ENCODE peak calls at places on chromosomes 5 and 9, in six cellular contexts. R is NCI-H1417; X is stimulated activated CD4-positive, alpha-beta T cell treated with anti-CD3 and anti-CD28 coated beads, TNF-alpha, amount 100 ng/mL, for 4 hours; A is sigmoid colon; K is left ventricle myocardium superior; V is IMR-90. O is an unnamed sample.

GRCh38 chr5:39013938-39014337 is 60.3 kb downstream of the RICTOR start:
- DNase-seq in V (peak; percentile 73), A (no peak), X (no peak), R (no peak), K (no peak), O (no peak)

GRCh38 chr5:123549256-123549904 is 37.4 kb downstream of the CSNK1G3 start:
- DNase-seq in V (no peak), K (no peak), X (peak; percentile 1), R (no peak), A (no peak), O (no peak)

GRCh38 chr5:73155541-73156222 is 17.3 kb upstream of the TMEM174 start:
- DNase-seq in R (no peak), V (no peak), X (no peak), K (no peak), A (no peak), O (no peak)

GRCh38 chr5:166401391-166401790 is 1890.1 kb upstream of the WWC1 start:
- DNase-seq in R (no peak), K (no peak), X (no peak), A (no peak), V (no peak), O (no peak)

GRCh38 chr9:89929721-89930480 is 325.1 kb downstream of the GADD45G start:
- DNase-seq in A (no peak), X (no peak), K (peak; percentile 55), V (peak; percentile 24), R (peak; percentile 81), O (no peak)

GRCh38 chr5:11573140-11573800 is 331.0 kb downstream of the CTNND2 start:
- DNase-seq in X (no peak), K (no peak), A (no peak), R (no peak), V (no peak), O (no peak)

GRCh38 chr9:109109962-109110325 is 9.8 kb downstream of the TMEM245 start:
- DNase-seq in K (no peak), V (no peak), X (no peak), A (no peak), R (no peak), O (no peak)

GRCh38 chr9:110047232-110047954 is 160.6 kb downstream of the C9orf152 start:
- DNase-seq in R (no peak), X (no peak), K (no peak), V (no peak), A (no peak), O (no peak)

GRCh38 chr5:127203818-127204217 is 86.8 kb upstream of the MEGF10 start:
- DNase-seq in A (no peak), K (no peak), V (peak; percentile 39), X (no peak), R (no peak), O (no peak)

GRCh38 chr9:87614402-87614801 is 111.5 kb upstream of the CTSL start:
- DNase-seq in X (no peak), K (no peak), A (no peak), R (no peak), V (no peak), O (no peak)

GRCh38 chr9:89323257-89323841 is 5.0 kb downstream of the SECISBP2 start:
- DNase-seq in R (no peak), K (no peak), V (no peak), A (no peak), X (no peak), O (no peak)

GRCh38 chr5:7849531-7850240 is 1.2 kb downstream of the CFAP90 start:
- DNase-seq in X (no peak), R (peak; percentile 83), V (no peak), A (no peak), K (no peak), O (peak; percentile 60)

GRCh38 chr5:35822541-35822940 is 34.1 kb upstream of the IL7R start:
- DNase-seq in R (no peak), K (no peak), V (no peak), X (no peak), A (no peak), O (no peak)

GRCh38 chr9:128773049-128773448 is 1.3 kb upstream of the ZER1 start:
- DNase-seq in A (no peak), X (no peak), K (no peak), V (no peak), R (no peak), O (no peak)

GRCh38 chr5:55521903-55522302 is 12.9 kb downstream of the PLPP1 start:
- DNase-seq in V (no peak), R (no peak), X (no peak), K (no peak), A (no peak), O (no peak)

GRCh38 chr9:112245126-112245525 is 70.0 kb upstream of the SUSD1 start:
- DNase-seq in K (no peak), A (no peak), X (no peak), V (no peak), R (no peak), O (no peak)

GRCh38 chr9:37386988-37387387 is 35.5 kb upstream of the GRHPR start:
- DNase-seq in V (no peak), A (no peak), R (no peak), X (no peak), K (no peak), O (no peak)

GRCh38 chr5:25362799-25363198 is 718.0 kb upstream of the CDH10 start:
- DNase-seq in R (no peak), A (no peak), V (no peak), K (no peak), X (no peak), O (no peak)

GRCh38 chr5:36897616-36898015 is 21.0 kb downstream of the NIPBL start:
- DNase-seq in R (no peak), A (no peak), K (no peak), V (peak; percentile 80), X (no peak), O (no peak)

GRCh38 chr5:117165068-117165467 is 590.4 kb upstream of the SEMA6A start:
- DNase-seq in A (no peak), X (no peak), V (no peak), R (no peak), K (no peak), O (no peak)

GRCh38 chr5:1462358-1462757 is 17.1 kb upstream of the SLC6A3 start:
- DNase-seq in R (peak; percentile 87), X (no peak), K (no peak), A (peak; percentile 34), V (no peak), O (peak; percentile 58)

GRCh38 chr5:165242701-165243100 is 1737.3 kb downstream of the MAT2B start:
- DNase-seq in A (no peak), X (no peak), K (no peak), R (no peak), V (no peak), O (no peak)

O was measured in upper lobe of left lung.